ENCODE peak calls at places on chromosomes 16 and 17, in seven cellular contexts. One of them, this sample, is unnamed.

GRCh38 chr16:5706206-5706605 is 608.6 kb upstream of the EEF2KMT start:
- DNase-seq in CD8-positive, alpha-beta T cell: no peak
- DNase-seq in astrocyte of the cerebellum: no peak
- DNase-seq in stomach: no peak
- DNase-seq in coronary artery: no peak
- DNase-seq in OCI-LY7: no peak
- DNase-seq in psoas muscle: no peak
- DNase-seq in this sample: peak

GRCh38 chr17:32486091-32486700 is 597 bp upstream of the CDK5R1 start:
- DNase-seq in coronary artery: no peak
- DNase-seq in stomach: peak
- DNase-seq in CD8-positive, alpha-beta T cell: peak
- DNase-seq in psoas muscle: peak
- DNase-seq in OCI-LY7: peak
- DNase-seq in astrocyte of the cerebellum: peak
- DNase-seq in this sample: no peak

GRCh38 chr17:18905226-18905625 is 46.7 kb upstream of the SLC5A10 start:
- DNase-seq in psoas muscle: no peak
- DNase-seq in OCI-LY7: no peak
- DNase-seq in CD8-positive, alpha-beta T cell: no peak
- DNase-seq in stomach: no peak
- DNase-seq in astrocyte of the cerebellum: no peak
- DNase-seq in coronary artery: no peak
- DNase-seq in this sample: no peak

GRCh38 chr17:76714822-76715461 is 4.2 kb upstream of the MXRA7 start:
- DNase-seq in CD8-positive, alpha-beta T cell: peak
- DNase-seq in astrocyte of the cerebellum: no peak
- DNase-seq in psoas muscle: peak
- DNase-seq in coronary artery: no peak
- DNase-seq in OCI-LY7: peak
- DNase-seq in stomach: peak
- DNase-seq in this sample: no peak

GRCh38 chr17:50916026-50916707 is 50.0 kb upstream of the TOB1 start:
- DNase-seq in stomach: no peak
- DNase-seq in OCI-LY7: no peak
- DNase-seq in astrocyte of the cerebellum: no peak
- DNase-seq in CD8-positive, alpha-beta T cell: no peak
- DNase-seq in coronary artery: no peak
- DNase-seq in psoas muscle: no peak
- DNase-seq in this sample: no peak

GRCh38 chr16:8674413-8675022 is at the start of gene ABAT:
- DNase-seq in coronary artery: peak
- DNase-seq in CD8-positive, alpha-beta T cell: peak
- DNase-seq in psoas muscle: peak
- DNase-seq in OCI-LY7: peak
- DNase-seq in stomach: peak
- DNase-seq in astrocyte of the cerebellum: peak
- DNase-seq in this sample: no peak

GRCh38 chr17:50367401-50367800 is 5.6 kb downstream of the MRPL27 start:
- DNase-seq in psoas muscle: no peak
- DNase-seq in stomach: no peak
- DNase-seq in astrocyte of the cerebellum: no peak
- DNase-seq in coronary artery: no peak
- DNase-seq in CD8-positive, alpha-beta T cell: no peak
- DNase-seq in OCI-LY7: no peak
- DNase-seq in this sample: no peak

GRCh38 chr17:74780443-74781238 is 4.5 kb upstream of the NAT9 start:
- DNase-seq in coronary artery: no peak
- DNase-seq in psoas muscle: no peak
- DNase-seq in OCI-LY7: peak
- DNase-seq in astrocyte of the cerebellum: no peak
- DNase-seq in CD8-positive, alpha-beta T cell: no peak
- DNase-seq in stomach: no peak
- DNase-seq in this sample: no peak

GRCh38 chr17:9529033-9529748 is 46.4 kb downstream of the STX8 start:
- DNase-seq in stomach: no peak
- DNase-seq in coronary artery: no peak
- DNase-seq in OCI-LY7: peak
- DNase-seq in CD8-positive, alpha-beta T cell: no peak
- DNase-seq in astrocyte of the cerebellum: peak
- DNase-seq in psoas muscle: no peak
- DNase-seq in this sample: no peak

GRCh38 chr17:29709861-29710849 is 87.4 kb upstream of the CORO6 start:
- DNase-seq in OCI-LY7: no peak
- DNase-seq in CD8-positive, alpha-beta T cell: no peak
- DNase-seq in psoas muscle: no peak
- DNase-seq in astrocyte of the cerebellum: no peak
- DNase-seq in stomach: no peak
- DNase-seq in coronary artery: no peak
- DNase-seq in this sample: peak

GRCh38 chr17:82933006-82933310 is 93.1 kb upstream of the ZNF750 start:
- DNase-seq in astrocyte of the cerebellum: no peak
- DNase-seq in coronary artery: peak
- DNase-seq in OCI-LY7: no peak
- DNase-seq in CD8-positive, alpha-beta T cell: no peak
- DNase-seq in stomach: peak
- DNase-seq in psoas muscle: peak
- DNase-seq in this sample: no peak

GRCh38 chr17:43517615-43518386 is 28.3 kb downstream of the ETV4 start:
- DNase-seq in astrocyte of the cerebellum: no peak
- DNase-seq in stomach: no peak
- DNase-seq in psoas muscle: no peak
- DNase-seq in CD8-positive, alpha-beta T cell: no peak
- DNase-seq in OCI-LY7: no peak
- DNase-seq in coronary artery: no peak
- DNase-seq in this sample: no peak

GRCh38 chr17:44587339-44587738 is 30.1 kb downstream of the FZD2 start:
- DNase-seq in OCI-LY7: no peak
- DNase-seq in stomach: peak
- DNase-seq in CD8-positive, alpha-beta T cell: no peak
- DNase-seq in coronary artery: peak
- DNase-seq in astrocyte of the cerebellum: peak
- DNase-seq in psoas muscle: no peak
- DNase-seq in this sample: peak

GRCh38 chr17:48162305-48162934 is 54.9 kb downstream of the SNX11 start:
- DNase-seq in astrocyte of the cerebellum: no peak
- DNase-seq in OCI-LY7: no peak
- DNase-seq in CD8-positive, alpha-beta T cell: no peak
- DNase-seq in stomach: no peak
- DNase-seq in psoas muscle: no peak
- DNase-seq in coronary artery: no peak
- DNase-seq in this sample: no peak

GRCh38 chr16:84648595-84649510 is 542 bp downstream of the KLHL36 start:
- DNase-seq in psoas muscle: peak
- DNase-seq in coronary artery: no peak
- DNase-seq in CD8-positive, alpha-beta T cell: peak
- DNase-seq in OCI-LY7: peak
- DNase-seq in astrocyte of the cerebellum: no peak
- DNase-seq in stomach: peak
- DNase-seq in this sample: no peak

GRCh38 chr17:15453782-15454181 is 13.6 kb downstream of the CDRT4 start:
- DNase-seq in stomach: no peak
- DNase-seq in coronary artery: no peak
- DNase-seq in OCI-LY7: no peak
- DNase-seq in psoas muscle: no peak
- DNase-seq in astrocyte of the cerebellum: no peak
- DNase-seq in CD8-positive, alpha-beta T cell: no peak
- DNase-seq in this sample: no peak

GRCh38 chr16:22386976-22387375 is 12.6 kb upstream of the CDR2 start:
- DNase-seq in psoas muscle: no peak
- DNase-seq in astrocyte of the cerebellum: peak
- DNase-seq in OCI-LY7: no peak
- DNase-seq in CD8-positive, alpha-beta T cell: no peak
- DNase-seq in stomach: no peak
- DNase-seq in coronary artery: no peak
- DNase-seq in this sample: peak

GRCh38 chr17:7119314-7119713 is 4.7 kb upstream of the ASGR2 start:
- DNase-seq in stomach: no peak
- DNase-seq in astrocyte of the cerebellum: no peak
- DNase-seq in OCI-LY7: no peak
- DNase-seq in coronary artery: no peak
- DNase-seq in psoas muscle: no peak
- DNase-seq in CD8-positive, alpha-beta T cell: no peak
- DNase-seq in this sample: no peak

GRCh38 chr17:38460082-38460715 is 31.9 kb downstream of the ARHGAP23 start:
- DNase-seq in coronary artery: no peak
- DNase-seq in stomach: no peak
- DNase-seq in OCI-LY7: no peak
- DNase-seq in astrocyte of the cerebellum: no peak
- DNase-seq in psoas muscle: no peak
- DNase-seq in CD8-positive, alpha-beta T cell: no peak
- DNase-seq in this sample: no peak

GRCh38 chr17:15660077-15660476 is 24.0 kb downstream of the TRIM16 start:
- DNase-seq in CD8-positive, alpha-beta T cell: no peak
- DNase-seq in astrocyte of the cerebellum: no peak
- DNase-seq in OCI-LY7: no peak
- DNase-seq in psoas muscle: no peak
- DNase-seq in stomach: no peak
- DNase-seq in coronary artery: no peak
- DNase-seq in this sample: no peak

GRCh38 chr17:14469971-14470370 is 169.1 kb downstream of the HS3ST3B1 start:
- DNase-seq in coronary artery: no peak
- DNase-seq in OCI-LY7: no peak
- DNase-seq in CD8-positive, alpha-beta T cell: no peak
- DNase-seq in psoas muscle: no peak
- DNase-seq in astrocyte of the cerebellum: no peak
- DNase-seq in stomach: no peak
- DNase-seq in this sample: no peak

GRCh38 chr16:608019-608418 is 18.2 kb downstream of the RAB40C start:
- DNase-seq in psoas muscle: no peak
- DNase-seq in coronary artery: no peak
- DNase-seq in CD8-positive, alpha-beta T cell: no peak
- DNase-seq in OCI-LY7: no peak
- DNase-seq in stomach: no peak
- DNase-seq in astrocyte of the cerebellum: no peak
- DNase-seq in this sample: no peak

GRCh38 chr16:4957720-4958509 is at the start of gene SEC14L5:
- DNase-seq in stomach: peak
- DNase-seq in CD8-positive, alpha-beta T cell: peak
- DNase-seq in OCI-LY7: peak
- DNase-seq in coronary artery: peak
- DNase-seq in astrocyte of the cerebellum: peak
- DNase-seq in psoas muscle: peak
- DNase-seq in this sample: peak

GRCh38 chr17:21025446-21025845 is 17.4 kb downstream of the USP22 start:
- DNase-seq in astrocyte of the cerebellum: no peak
- DNase-seq in psoas muscle: no peak
- DNase-seq in stomach: no peak
- DNase-seq in OCI-LY7: no peak
- DNase-seq in coronary artery: no peak
- DNase-seq in CD8-positive, alpha-beta T cell: no peak
- DNase-seq in this sample: no peak

GRCh38 chr17:49214665-49215360 is 4.3 kb downstream of the ABI3 start:
- DNase-seq in stomach: peak
- DNase-seq in coronary artery: no peak
- DNase-seq in OCI-LY7: no peak
- DNase-seq in psoas muscle: no peak
- DNase-seq in CD8-positive, alpha-beta T cell: no peak
- DNase-seq in astrocyte of the cerebellum: no peak
- DNase-seq in this sample: no peak

GRCh38 chr16:21028728-21029127 is 121.9 kb downstream of the DNAH3 start:
- DNase-seq in coronary artery: no peak
- DNase-seq in astrocyte of the cerebellum: no peak
- DNase-seq in CD8-positive, alpha-beta T cell: no peak
- DNase-seq in OCI-LY7: no peak
- DNase-seq in psoas muscle: no peak
- DNase-seq in stomach: no peak
- DNase-seq in this sample: no peak

GRCh38 chr16:84851192-84852127 is 31.7 kb downstream of the CRISPLD2 start:
- DNase-seq in psoas muscle: peak
- DNase-seq in stomach: peak
- DNase-seq in OCI-LY7: no peak
- DNase-seq in coronary artery: no peak
- DNase-seq in astrocyte of the cerebellum: peak
- DNase-seq in CD8-positive, alpha-beta T cell: no peak
- DNase-seq in this sample: peak

GRCh38 chr16:67482260-67482924 is 955 bp downstream of the AGRP start:
- DNase-seq in psoas muscle: no peak
- DNase-seq in astrocyte of the cerebellum: no peak
- DNase-seq in OCI-LY7: peak
- DNase-seq in stomach: no peak
- DNase-seq in coronary artery: no peak
- DNase-seq in CD8-positive, alpha-beta T cell: no peak
- DNase-seq in this sample: no peak
- H3K4me3 ChIP-seq in psoas muscle: peak
- H3K4me3 ChIP-seq in astrocyte of the cerebellum: peak
- H3K4me3 ChIP-seq in OCI-LY7: peak
- H3K4me3 ChIP-seq in stomach: peak
- H3K4me3 ChIP-seq in coronary artery: peak
- H3K4me3 ChIP-seq in CD8-positive, alpha-beta T cell: peak
- H3K4me3 ChIP-seq in this sample: peak

GRCh38 chr16:74774223-74775139 is at the start of gene FA2H:
- DNase-seq in astrocyte of the cerebellum: no peak
- DNase-seq in psoas muscle: peak
- DNase-seq in OCI-LY7: peak
- DNase-seq in stomach: peak
- DNase-seq in CD8-positive, alpha-beta T cell: peak
- DNase-seq in coronary artery: no peak
- DNase-seq in this sample: no peak
- TF ChIP-seq CTCF in astrocyte of the cerebellum: no peak
- TF ChIP-seq CTCF in psoas muscle: peak
- TF ChIP-seq CTCF in OCI-LY7: peak
- TF ChIP-seq CTCF in stomach: no peak
- TF ChIP-seq CTCF in CD8-positive, alpha-beta T cell: no peak
- TF ChIP-seq CTCF in coronary artery: no peak
- TF ChIP-seq CTCF in this sample: no peak

GRCh38 chr16:89918453-89919347 is at the start of gene MC1R:
- DNase-seq in astrocyte of the cerebellum: no peak
- DNase-seq in OCI-LY7: peak
- DNase-seq in psoas muscle: peak
- DNase-seq in stomach: no peak
- DNase-seq in CD8-positive, alpha-beta T cell: no peak
- DNase-seq in coronary artery: no peak
- DNase-seq in this sample: no peak
- H3K4me3 ChIP-seq in astrocyte of the cerebellum: peak
- H3K4me3 ChIP-seq in OCI-LY7: peak
- H3K4me3 ChIP-seq in psoas muscle: peak
- H3K4me3 ChIP-seq in stomach: peak
- H3K4me3 ChIP-seq in CD8-positive, alpha-beta T cell: peak
- H3K4me3 ChIP-seq in coronary artery: peak
- H3K4me3 ChIP-seq in this sample: peak

DNA sequence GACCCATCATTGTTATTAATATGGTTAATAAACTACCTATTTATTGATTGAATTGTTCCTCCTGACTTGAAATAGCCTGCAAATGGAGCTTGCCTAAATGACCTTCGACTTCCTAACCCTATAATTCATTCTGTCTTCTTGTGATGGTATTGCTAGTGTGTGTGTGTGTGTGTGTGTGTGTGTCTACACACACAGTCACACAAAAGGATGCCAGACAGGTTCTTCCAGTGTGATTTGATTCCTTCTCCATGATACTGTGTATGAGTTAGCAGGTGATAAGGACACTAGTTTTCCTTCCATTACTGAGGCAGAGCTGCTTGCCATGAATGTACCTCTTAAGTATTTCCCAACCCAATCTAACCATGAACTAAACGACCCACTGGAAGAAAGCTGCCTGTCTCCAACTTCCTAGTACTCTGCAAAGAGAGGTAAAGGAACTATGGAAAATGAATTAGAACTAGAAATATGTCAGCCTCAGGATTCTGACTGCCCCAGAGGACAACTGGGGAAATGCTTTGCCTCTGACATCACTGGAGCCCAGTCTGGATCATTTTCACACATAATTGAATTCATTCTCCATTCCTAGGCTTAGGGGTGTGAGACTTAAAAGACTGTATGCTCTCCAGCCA is 3.5 kb upstream of the CDC6 start:
- DNase-seq in OCI-LY7: no peak
- DNase-seq in psoas muscle: no peak
- DNase-seq in stomach: no peak
- DNase-seq in CD8-positive, alpha-beta T cell: no peak
- DNase-seq in astrocyte of the cerebellum: peak
- DNase-seq in coronary artery: peak
- DNase-seq in this sample: peak
- TF ChIP-seq CTCF in OCI-LY7: peak
- TF ChIP-seq CTCF in psoas muscle: peak
- TF ChIP-seq CTCF in stomach: no peak
- TF ChIP-seq CTCF in CD8-positive, alpha-beta T cell: no peak
- TF ChIP-seq CTCF in astrocyte of the cerebellum: peak
- TF ChIP-seq CTCF in coronary artery: no peak
- TF ChIP-seq CTCF in this sample: peak

This sample was measured in epithelial cell of proximal tubule.